ENCODE peak calls at places on chromosomes 7 and 10, in five cellular contexts. S, X, C, T and A are unnamed samples.

GRCh38 chr10:80100861-80101695 is 22.6 kb downstream of the TMEM254 start:
- DNase-seq in S (no peak), T (no peak), X (no peak), C (no peak), A (no peak)

GRCh38 chr10:729213-729612 is 39.7 kb upstream of the DIP2C start:
- DNase-seq in C (no peak), X (no peak), S (no peak), T (no peak), A (no peak)

GRCh38 chr10:34323197-34323596 is 491.9 kb downstream of the PARD3 start:
- DNase-seq in T (no peak), C (no peak), S (no peak), X (no peak), A (no peak)

GRCh38 chr7:22664988-22665798 is 61.8 kb upstream of the IL6 start:
- DNase-seq in T (no peak), S (no peak), X (no peak), C (no peak), A (no peak)

GRCh38 chr10:116274141-116274861 is 1.3 kb upstream of the GFRA1 start:
- DNase-seq in C (peak), S (peak), X (peak), T (no peak), A (no peak)

GRCh38 chr10:79139124-79139835 is 70.5 kb downstream of the ZMIZ1 start:
- DNase-seq in X (no peak), T (no peak), C (peak), S (peak), A (no peak)

GRCh38 chr10:107163086-107163880 is 1.2 kb downstream of the SORCS1 start:
- DNase-seq in X (no peak), C (peak), T (no peak), S (no peak), A (no peak)

GRCh38 chr7:141460781-141461715 is 90.2 kb upstream of the AGK start:
- DNase-seq in T (no peak), X (no peak), S (no peak), C (no peak), A (peak)

GRCh38 chr7:142873281-142873784 is 12.2 kb downstream of the TRPV6 start:
- DNase-seq in T (peak), S (peak), C (peak), X (peak), A (no peak)

GRCh38 chr10:15045380-15045779 is 1.6 kb downstream of the OLAH start:
- DNase-seq in S (no peak), T (no peak), X (no peak), C (no peak), A (no peak)

GRCh38 chr10:60073397-60073780 is 167.0 kb upstream of the CCDC6 start:
- DNase-seq in S (no peak), X (no peak), C (no peak), T (no peak), A (no peak)

GRCh38 chr10:48551796-48552591 is 52.9 kb downstream of the ARHGAP22 start:
- DNase-seq in C (peak), X (peak), T (peak), S (no peak), A (no peak)

GRCh38 chr10:32937824-32938482 is 20.1 kb downstream of the ITGB1 start:
- DNase-seq in S (no peak), T (no peak), X (no peak), C (no peak), A (no peak)

GRCh38 chr10:124436191-124436638 is 13.6 kb downstream of the NKX1-2 start:
- DNase-seq in X (no peak), S (no peak), C (no peak), T (no peak), A (no peak)

GRCh38 chr10:88222878-88223277 is 359.5 kb downstream of the PTEN start:
- DNase-seq in T (no peak), S (no peak), C (no peak), X (no peak), A (no peak)

GRCh38 chr7:42414961-42415505 is 178.0 kb upstream of the GLI3 start:
- DNase-seq in T (no peak), C (no peak), X (no peak), S (no peak), A (no peak)

DNA sequence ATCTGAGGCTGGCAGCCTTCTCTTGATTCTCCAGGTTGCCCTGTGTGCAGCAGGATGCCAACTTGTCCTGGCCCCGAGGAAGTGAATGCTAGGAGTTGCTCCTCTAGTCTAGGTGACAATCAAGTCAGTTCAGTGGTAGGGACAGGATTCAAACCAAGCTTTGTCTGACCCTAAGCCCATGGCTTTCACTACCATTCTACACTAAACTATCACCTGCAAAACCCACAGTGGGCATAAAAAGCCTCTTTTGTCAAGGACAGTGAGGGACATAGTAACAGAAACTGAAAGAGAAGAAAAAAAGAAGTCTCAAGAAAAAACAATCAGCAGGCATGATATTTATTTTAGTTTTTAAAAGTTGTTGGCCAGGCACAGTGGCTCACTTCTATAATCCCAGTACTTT is 33.5 kb downstream of the KCNMA1 start:
- DNase-seq in X (no peak), C (no peak), T (no peak), S (no peak), A (no peak)
- H3K27ac ChIP-seq in X (peak), C (no peak), T (no peak), S (no peak), A (no peak)

DNA sequence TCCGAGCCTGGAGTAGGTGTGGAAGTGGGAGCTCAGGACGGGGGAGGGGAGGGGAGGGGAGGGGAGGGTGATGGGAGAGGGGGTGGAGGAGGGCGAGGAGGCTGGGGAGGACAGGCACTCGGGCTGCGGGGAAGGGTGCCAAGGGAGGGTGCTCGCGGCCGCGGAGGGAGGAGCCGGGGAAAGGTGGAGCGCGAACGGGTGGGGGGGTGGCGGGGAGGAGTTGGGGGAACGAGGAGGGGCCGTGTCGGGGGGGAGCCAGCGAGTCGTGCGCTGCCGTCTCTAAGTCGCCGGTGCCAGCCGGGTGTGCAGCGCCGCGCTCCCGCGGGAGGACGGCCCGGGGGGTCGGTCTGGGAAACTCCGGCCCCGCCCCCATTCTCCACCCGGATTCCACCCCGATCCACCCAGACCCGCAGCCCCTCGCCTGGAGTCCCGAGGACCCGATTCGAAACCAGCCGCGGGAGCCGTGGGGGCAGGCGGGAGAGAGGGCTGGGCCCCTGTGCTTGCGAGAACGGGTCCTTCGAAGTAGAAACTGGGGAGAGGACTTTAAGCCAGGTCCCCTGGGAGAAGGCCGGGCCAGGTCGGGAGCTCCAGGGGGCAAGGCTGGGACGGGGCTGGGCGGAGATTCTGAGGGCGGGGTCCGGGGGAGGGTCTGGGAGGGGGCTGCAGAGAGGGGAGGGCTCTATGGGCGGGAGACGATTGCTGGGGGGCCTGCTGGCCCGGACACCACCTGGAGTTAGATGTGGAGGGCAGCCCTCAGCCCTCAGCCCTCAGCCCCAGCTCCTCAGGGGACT is at the start of gene ZNF467:
- DNase-seq in C (peak), X (no peak), S (peak), T (no peak), A (peak)
- H3K27ac ChIP-seq in C (no peak), X (peak), S (no peak), T (peak), A (peak)

DNA sequence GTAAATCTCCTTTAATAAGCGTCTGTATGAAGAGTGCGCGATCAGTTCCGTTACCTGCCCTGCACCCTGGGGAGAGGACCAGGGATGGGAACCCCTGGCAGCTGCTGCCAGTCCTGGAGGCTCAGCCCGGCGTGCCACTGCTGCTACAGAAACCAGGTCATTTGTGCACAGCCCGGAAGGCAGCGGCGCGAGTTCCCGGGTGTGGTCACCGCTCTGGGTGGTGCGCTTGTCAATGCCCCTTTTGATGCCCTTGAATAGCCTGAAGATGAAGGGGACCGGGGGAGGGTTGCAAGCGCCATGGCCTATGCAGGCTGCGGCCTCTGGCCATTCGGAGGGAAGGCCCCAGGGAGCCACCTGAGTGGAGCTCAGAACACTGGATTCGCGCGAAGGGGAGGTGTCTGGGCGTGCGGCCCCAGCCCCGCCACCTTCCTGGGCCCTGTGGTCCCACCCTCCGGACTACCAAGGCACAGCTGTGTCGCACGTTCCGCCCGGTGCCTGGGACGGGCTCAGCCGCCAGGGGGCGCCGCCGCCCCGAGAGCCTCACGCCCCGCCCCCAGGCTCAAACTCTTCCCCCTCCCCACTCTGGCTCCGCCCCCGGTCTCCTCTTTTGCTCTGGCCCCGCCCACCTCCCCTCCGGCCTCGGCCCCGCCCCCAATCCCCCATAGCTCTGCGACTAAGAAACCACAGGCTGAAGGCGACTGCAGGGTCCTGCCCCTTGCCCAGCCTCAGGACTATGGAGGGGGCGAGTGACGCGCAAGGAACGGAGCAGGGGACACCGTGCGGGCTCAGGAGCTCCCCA is 16.5 kb downstream of the AP5Z1 start:
- DNase-seq in C (peak), T (peak), S (peak), X (no peak), A (peak)
- H3K27ac ChIP-seq in C (no peak), T (no peak), S (no peak), X (no peak), A (peak)

DNA sequence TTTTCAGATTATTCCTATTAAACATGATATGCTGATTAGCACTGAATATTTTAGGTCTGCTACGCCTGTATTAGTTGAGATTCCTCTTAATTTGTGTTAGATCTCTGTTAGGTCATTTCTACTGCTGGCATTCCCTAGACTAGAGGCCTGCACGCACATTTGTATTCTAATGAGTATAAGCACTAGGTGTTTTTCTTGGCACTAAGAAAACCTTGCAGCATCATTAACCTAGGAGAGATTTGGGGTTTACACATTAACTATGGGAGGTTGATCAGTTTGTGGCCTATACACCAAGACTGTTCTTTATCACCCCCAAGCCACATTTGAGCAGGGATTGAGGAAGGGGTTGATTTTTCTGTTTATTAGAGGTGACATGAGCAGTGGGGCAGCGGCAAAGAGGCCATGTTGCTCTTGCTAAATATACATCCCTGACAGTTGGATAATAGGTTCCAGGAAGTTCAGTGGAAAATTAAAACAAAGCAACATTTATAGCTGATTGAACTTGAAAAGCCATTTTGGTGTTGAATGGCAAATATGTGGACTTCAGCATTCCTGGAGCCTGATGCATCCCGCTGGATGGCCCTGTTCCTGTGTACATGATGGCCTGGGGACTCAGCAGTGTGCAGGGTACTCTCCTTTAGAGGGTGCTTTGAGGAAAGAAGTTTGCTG is 65.2 kb downstream of the GBF1 start:
- DNase-seq in X (no peak), S (no peak), T (peak), C (no peak), A (no peak)
- H3K27ac ChIP-seq in X (no peak), S (no peak), T (peak), C (no peak), A (no peak)

GRCh38 chr7:32061346-32061745 is 8.9 kb downstream of the PDE1C start:
- DNase-seq in S (no peak), X (no peak), T (no peak), C (no peak), A (no peak)
- H3K27ac ChIP-seq in S (no peak), X (peak), T (no peak), C (no peak), A (peak)

DNA sequence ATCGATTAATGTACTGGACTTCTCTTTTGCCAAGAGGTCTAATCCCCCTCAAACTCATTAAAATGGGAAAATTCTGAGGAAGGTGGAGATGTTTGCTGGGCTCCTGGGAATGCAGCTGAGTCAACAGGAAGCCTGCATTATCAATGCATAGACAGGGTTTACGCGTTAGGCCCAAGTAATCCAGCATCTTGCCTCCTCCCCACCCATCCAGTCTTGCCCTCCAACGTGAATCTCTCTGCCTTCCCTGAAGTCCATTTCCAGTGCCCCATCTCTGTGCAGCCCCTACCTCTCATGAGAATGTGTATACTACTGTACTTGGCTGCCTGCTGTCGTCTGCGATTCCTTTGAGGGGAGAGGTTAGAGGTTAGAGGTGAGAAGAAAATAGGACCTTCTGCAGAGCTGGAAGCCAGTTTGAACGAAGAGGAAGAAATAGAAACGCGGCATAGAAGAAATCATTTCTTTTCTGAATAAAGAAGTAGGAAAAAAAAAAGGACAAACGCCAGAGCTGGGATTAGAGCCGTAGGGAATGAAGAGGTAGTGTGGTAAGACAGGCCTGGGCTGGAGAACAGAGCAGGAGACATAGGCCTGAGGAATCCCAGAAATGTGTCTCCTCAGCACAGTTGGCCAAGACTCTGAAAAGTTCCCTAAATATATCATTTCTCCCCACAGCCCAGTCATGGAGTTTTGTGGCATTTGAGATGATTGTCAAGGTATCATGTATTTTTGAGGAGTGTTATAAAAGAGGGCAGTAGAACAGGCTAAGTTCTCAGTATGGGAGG is 75.6 kb downstream of the MYOF start:
- DNase-seq in X (no peak), C (no peak), S (no peak), T (no peak), A (no peak)
- H3K27ac ChIP-seq in X (no peak), C (no peak), S (no peak), T (peak), A (no peak)

DNA sequence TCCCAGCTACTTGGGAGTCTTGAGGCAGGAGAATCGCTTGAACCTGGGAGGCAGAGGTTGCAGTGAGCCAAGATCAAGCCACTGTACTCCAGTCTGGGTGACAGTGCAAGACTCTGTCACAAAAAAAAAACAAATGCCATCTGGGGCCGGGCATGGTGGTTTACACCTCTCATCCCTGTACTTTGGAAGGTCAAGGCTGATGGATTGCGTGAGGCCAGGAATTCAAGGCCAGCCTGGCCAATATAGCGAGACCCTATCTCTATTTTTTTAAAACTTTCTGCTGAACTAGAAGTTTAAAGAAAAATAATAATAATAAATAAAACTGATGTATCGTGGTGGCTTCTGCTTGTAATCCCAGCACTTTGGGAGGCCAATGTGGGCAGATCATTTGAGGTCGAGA is 15.7 kb upstream of the RNF216 start:
- DNase-seq in X (no peak), C (no peak), S (no peak), T (no peak), A (no peak)
- H3K27ac ChIP-seq in X (no peak), C (no peak), S (no peak), T (no peak), A (no peak)

GRCh38 chr7:55212176-55212575 is 153.0 kb upstream of the LANCL2 start:
- DNase-seq in C (no peak), T (no peak), S (no peak), X (no peak), A (no peak)
- H3K27ac ChIP-seq in C (no peak), T (no peak), S (no peak), X (no peak), A (no peak)

GRCh38 chr10:72260588-72261322 is 13.0 kb upstream of the DDIT4 start:
- DNase-seq in S (peak), T (no peak), C (peak), X (peak), A (peak)
- H3K27ac ChIP-seq in S (no peak), T (peak), C (peak), X (peak), A (peak)